ENCODE peak calls at places on chromosome 9, in four cellular contexts. R is right atrium auricular region, G is coronary artery, B is transverse colon. P is an unnamed sample.

GRCh38 chr9:83570359-83570758 is 32.2 kb upstream of the FRMD3 start:
- DNase-seq in R (no peak), G (no peak), B (no peak), P (no peak)

GRCh38 chr9:110320651-110321050 is 17.0 kb downstream of the TXNDC8 start:
- DNase-seq in B (no peak), G (no peak), R (no peak), P (no peak)

GRCh38 chr9:122053546-122053945 is 39.6 kb downstream of the TTLL11 start:
- DNase-seq in G (no peak), R (no peak), B (peak), P (no peak)

GRCh38 chr9:5488616-5489015 is 21.7 kb upstream of the PDCD1LG2 start:
- DNase-seq in R (no peak), G (no peak), B (no peak), P (no peak)

GRCh38 chr9:115198018-115198417 is 80.1 kb upstream of the TNC start:
- DNase-seq in G (no peak), R (no peak), B (peak), P (no peak)

GRCh38 chr9:34546834-34547827 is 24.3 kb upstream of the ENHO start:
- DNase-seq in G (peak), R (no peak), B (peak), P (no peak)

GRCh38 chr9:71587576-71588362 is 180.5 kb downstream of the CEMIP2 start:
- DNase-seq in G (no peak), R (no peak), B (no peak), P (peak)

GRCh38 chr9:12785251-12785880 is 10.5 kb downstream of the LURAP1L start:
- DNase-seq in B (peak), G (peak), R (no peak), P (no peak)

GRCh38 chr9:28318515-28318914 is 745.2 kb upstream of the C9orf72 start:
- DNase-seq in G (no peak), B (no peak), R (no peak), P (no peak)

GRCh38 chr9:28927711-28928110 is 1354.4 kb upstream of the C9orf72 start:
- DNase-seq in R (no peak), B (no peak), G (no peak), P (no peak)

GRCh38 chr9:89309166-89309565 is 1.8 kb upstream of the CKS2 start:
- DNase-seq in R (no peak), G (no peak), B (no peak), P (no peak)

GRCh38 chr9:113446323-113446740 is 17.2 kb upstream of the RGS3 start:
- DNase-seq in G (no peak), B (no peak), R (no peak), P (no peak)

GRCh38 chr9:19028835-19029451 is 4.1 kb downstream of the SAXO1 start:
- DNase-seq in G (no peak), B (peak), R (no peak), P (no peak)

GRCh38 chr9:129287595-129288305 is 109.7 kb upstream of the IER5L start:
- DNase-seq in R (peak), G (peak), B (no peak), P (no peak)

GRCh38 chr9:80899208-80899607 is 790.1 kb downstream of the TLE1 start:
- DNase-seq in G (no peak), B (no peak), R (no peak), P (no peak)

GRCh38 chr9:113425072-113425471 is 14.5 kb downstream of the C9orf43 start:
- DNase-seq in R (no peak), B (no peak), G (no peak), P (no peak)

GRCh38 chr9:81543695-81544094 is 145.7 kb downstream of the TLE1 start:
- DNase-seq in R (no peak), G (no peak), B (no peak), P (no peak)

GRCh38 chr9:133023117-133023890 is 7.5 kb upstream of the GTF3C5 start:
- DNase-seq in G (no peak), R (no peak), B (peak), P (no peak)

GRCh38 chr9:135141183-135141774 is 53.8 kb downstream of the OLFM1 start:
- DNase-seq in B (no peak), G (no peak), R (no peak), P (no peak)

GRCh38 chr9:128286435-128286834 is 10.4 kb downstream of the SWI5 start:
- DNase-seq in B (no peak), G (no peak), R (no peak), P (no peak)

GRCh38 chr9:86788456-86788855 is 158.8 kb downstream of the GAS1 start:
- DNase-seq in G (no peak), B (no peak), R (no peak), P (no peak)

GRCh38 chr9:130138791-130139190 is 33.4 kb upstream of the NCS1 start:
- DNase-seq in R (peak), G (no peak), B (peak), P (no peak)

GRCh38 chr9:104895572-104895971 is 32.4 kb downstream of the ABCA1 start:
- DNase-seq in G (no peak), R (no peak), B (no peak), P (no peak)

GRCh38 chr9:75471549-75472114 is 383.3 kb downstream of the OSTF1 start:
- DNase-seq in B (no peak), G (no peak), R (no peak), P (no peak)

GRCh38 chr9:96100385-96100978 is 201.5 kb downstream of the HSD17B3 start:
- DNase-seq in B (no peak), G (no peak), R (no peak), P (no peak)

GRCh38 chr9:88712484-88712883 is 177.5 kb downstream of the NXNL2 start:
- DNase-seq in G (no peak), B (no peak), R (no peak), P (no peak)

GRCh38 chr9:95852059-95853032 is 23.1 kb upstream of the ERCC6L2 start:
- DNase-seq in G (no peak), B (no peak), R (no peak), P (peak)

GRCh38 chr9:114869845-114870244 is 60.5 kb downstream of the TNFSF8 start:
- DNase-seq in R (no peak), B (peak), G (no peak), P (no peak)

GRCh38 chr9:131677445-131678180 is 62.3 kb downstream of the RAPGEF1 start:
- DNase-seq in R (peak), B (peak), G (no peak), P (peak)

GRCh38 chr9:118028225-118028624 is 324.0 kb downstream of the TLR4 start:
- DNase-seq in R (no peak), G (no peak), B (no peak), P (no peak)
- H3K4me3 ChIP-seq in R (no peak), G (no peak), B (no peak), P (no peak)

GRCh38 chr9:107293555-107294085 is 10.5 kb downstream of the RAD23B start:
- DNase-seq in R (no peak), B (no peak), G (no peak), P (no peak)

GRCh38 chr9:107295995-107296394 is 12.9 kb downstream of the RAD23B start:
- DNase-seq in G (no peak), R (no peak), B (no peak), P (no peak)

GRCh38 chr9:107294756-107295155 is 11.7 kb downstream of the RAD23B start:
- DNase-seq in G (no peak), B (no peak), R (no peak), P (no peak)

DNA sequence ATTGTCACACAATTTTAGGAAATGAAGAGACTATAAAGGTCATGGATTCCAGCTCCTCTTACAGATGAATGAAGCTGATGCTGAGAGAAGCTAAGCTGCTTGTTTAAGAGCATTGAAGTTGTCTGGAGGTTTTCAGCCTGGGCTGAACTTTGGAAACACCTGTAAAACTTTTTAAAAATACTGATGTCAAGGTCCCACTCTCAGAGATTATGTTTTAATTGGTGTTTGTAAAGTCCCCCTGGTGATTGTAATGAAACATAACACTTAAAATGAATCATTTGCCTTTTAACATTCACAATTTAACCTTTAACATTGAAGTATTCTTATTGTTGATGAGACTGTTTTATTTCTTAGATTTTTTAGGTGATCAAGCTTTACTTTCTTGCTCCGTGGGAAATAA is 16.4 kb downstream of the RAD23B start:
- DNase-seq in B (no peak), G (no peak), R (no peak), P (no peak)
- TF ChIP-seq CTCF in B (no peak), G (no peak), R (peak), P (peak)

GRCh38 chr9:37025381-37026084 is 8.5 kb downstream of the PAX5 start:
- DNase-seq in R (no peak), B (no peak), G (no peak), P (no peak)
- H3K4me3 ChIP-seq in R (peak), B (peak), G (peak), P (peak)

GRCh38 chr9:127198587-127198986 is 66.0 kb upstream of the GARNL3 start:
- DNase-seq in B (no peak), R (no peak), G (no peak), P (no peak)

GRCh38 chr9:127197186-127197860 is 67.3 kb upstream of the GARNL3 start:
- DNase-seq in R (no peak), B (no peak), G (no peak), P (no peak)

GRCh38 chr9:127197861-127198430 is 66.6 kb upstream of the GARNL3 start:
- DNase-seq in G (no peak), R (no peak), B (no peak), P (no peak)

GRCh38 chr9:127200106-127200862 is 64.3 kb upstream of the GARNL3 start:
- DNase-seq in G (no peak), B (no peak), R (no peak), P (no peak)

GRCh38 chr9:127199001-127199791 is 65.4 kb upstream of the GARNL3 start:
- DNase-seq in G (no peak), R (peak), B (peak), P (no peak)
- TF ChIP-seq CTCF in G (peak), R (peak), B (peak), P (peak)

DNA sequence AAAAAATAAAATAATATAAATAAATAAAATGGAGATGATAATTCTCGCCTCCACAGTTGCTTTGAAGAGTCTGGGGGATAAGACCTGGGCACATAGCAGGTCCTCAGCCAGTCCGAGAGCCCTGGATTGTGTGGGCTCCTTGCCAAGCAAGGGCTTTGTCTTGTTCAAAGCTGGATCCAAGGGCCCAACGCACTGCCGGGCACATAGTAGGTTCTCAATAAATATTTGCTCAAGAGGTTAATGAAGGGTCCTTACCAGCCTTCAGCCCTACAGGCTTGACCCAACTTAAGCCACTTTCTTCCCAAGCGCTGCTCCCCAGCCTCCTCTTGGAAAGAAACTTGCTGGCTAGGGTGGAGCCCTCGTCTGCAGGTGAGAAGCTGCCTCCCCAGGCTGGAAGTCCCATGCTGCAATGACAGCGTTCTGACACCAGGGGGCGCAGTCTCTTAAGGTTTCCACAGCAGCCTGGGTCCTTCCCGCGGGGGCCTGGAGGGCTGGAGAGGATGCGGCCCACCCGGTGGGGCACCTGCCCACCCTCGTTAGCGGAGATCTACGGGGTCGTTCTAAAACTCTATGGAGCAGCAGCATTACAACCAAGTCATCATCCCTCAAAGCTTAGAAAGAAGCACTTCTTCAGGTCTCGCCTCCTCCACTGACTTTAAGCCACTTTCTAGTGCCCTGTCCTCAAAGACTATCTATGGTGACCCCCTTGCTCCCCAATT is 115.2 kb downstream of the LHX2 start:
- DNase-seq in B (peak), R (peak), G (no peak), P (no peak)
- H3K4me3 ChIP-seq in B (no peak), R (no peak), G (no peak), P (no peak)

GRCh38 chr9:297795-298119 is 83.1 kb downstream of the DOCK8 start:
- DNase-seq in B (no peak), R (no peak), G (no peak), P (no peak)

GRCh38 chr9:292915-293314 is 78.2 kb downstream of the DOCK8 start:
- DNase-seq in B (no peak), R (no peak), G (no peak), P (no peak)

DNA sequence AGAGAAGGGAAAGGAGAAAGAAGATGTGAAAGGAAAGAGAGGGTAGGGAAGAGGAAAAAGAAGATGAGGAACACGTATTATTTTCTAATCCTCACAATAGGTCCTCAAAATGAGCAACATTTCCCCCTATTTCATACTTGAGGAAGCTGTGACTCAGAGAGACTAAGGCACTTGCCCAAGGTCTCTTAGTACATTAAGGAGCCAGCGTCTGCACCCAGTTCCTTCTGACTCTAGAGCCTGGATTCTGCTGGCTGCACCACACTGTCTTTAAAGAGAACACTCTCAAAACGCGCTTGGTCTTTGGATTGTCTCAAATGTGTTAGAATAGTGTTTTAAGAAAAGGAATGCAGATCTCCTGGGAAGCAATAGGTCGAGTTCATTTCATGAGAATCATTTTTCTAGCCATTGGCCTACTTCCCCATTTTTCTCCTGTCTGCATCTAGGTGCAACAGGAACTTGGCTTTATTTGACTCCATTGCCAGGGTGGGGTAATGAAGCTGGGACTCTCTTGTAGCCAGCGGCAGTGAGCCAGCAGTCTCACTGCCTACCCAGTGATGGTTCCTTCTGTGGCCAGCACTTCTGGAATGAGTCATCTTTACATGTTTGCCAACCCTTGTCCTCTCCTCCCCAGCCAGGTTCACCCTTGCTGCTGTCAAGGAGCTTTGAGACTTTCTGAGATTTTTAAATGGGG is 82.6 kb downstream of the DOCK8 start:
- DNase-seq in R (no peak), G (no peak), B (peak), P (no peak)
- TF ChIP-seq CTCF in R (no peak), G (no peak), B (no peak), P (no peak)